ENCODE peak calls at places on chromosome 5, in nine cellular contexts. S, K, J, M, N, F, O, P and T are unnamed samples. For H3K27me3, the result is how much of the 10 kb centered on the place peaks cover.

GRCh38 chr5:174157048-174157447 is 111.5 kb downstream of the NSG2 start:
- DNase-seq in S (no peak), K (no peak), J (no peak), M (no peak), N (no peak), F (no peak), O (no peak), P (no peak), T (no peak)

GRCh38 chr5:97980291-97980690 is 793.2 kb upstream of the RGMB start:
- DNase-seq in S (no peak), K (no peak), J (no peak), M (no peak), N (no peak), F (no peak), O (no peak), P (no peak), T (no peak)

GRCh38 chr5:131206772-131207171 is 36.0 kb downstream of the LYRM7 start:
- DNase-seq in S (no peak), K (no peak), J (no peak), M (no peak), N (no peak), F (no peak), O (no peak), P (no peak), T (no peak)

GRCh38 chr5:83430130-83431010 is 41.2 kb upstream of the VCAN start:
- DNase-seq in S (peak), K (peak), J (peak), M (peak), N (peak), F (peak), O (peak), P (peak), T (peak)

GRCh38 chr5:143812085-143812705 is at the start of gene HMHB1:
- DNase-seq in S (no peak), K (no peak), J (no peak), M (no peak), N (no peak), F (no peak), O (no peak), P (no peak), T (no peak)

GRCh38 chr5:144227363-144227762 is 56.7 kb downstream of the KCTD16 start:
- DNase-seq in S (no peak), K (no peak), J (no peak), M (no peak), N (no peak), F (no peak), O (no peak), P (no peak), T (no peak)

GRCh38 chr5:31273631-31274378 is 80.3 kb downstream of the CDH6 start:
- DNase-seq in S (no peak), K (no peak), J (no peak), M (no peak), N (no peak), F (no peak), O (no peak), P (no peak), T (no peak)

GRCh38 chr5:57741326-57741725 is 258.7 kb upstream of the ACTBL2 start:
- DNase-seq in S (no peak), K (no peak), J (no peak), M (no peak), N (no peak), F (no peak), O (no peak), P (no peak), T (no peak)

GRCh38 chr5:84088996-84089395 is 295.7 kb downstream of the EDIL3 start:
- DNase-seq in S (peak), K (no peak), J (no peak), M (no peak), N (peak), F (no peak), O (peak), P (no peak), T (no peak)

GRCh38 chr5:173972844-173973613 is 15.9 kb upstream of the C5orf47 start:
- DNase-seq in S (peak), K (peak), J (peak), M (peak), N (peak), F (peak), O (peak), P (peak), T (peak)

GRCh38 chr5:59241564-59241963 is 652.0 kb downstream of the PDE4D start:
- DNase-seq in S (no peak), K (no peak), J (no peak), M (no peak), N (no peak), F (no peak), O (no peak), P (no peak), T (no peak)

GRCh38 chr5:18113724-18114123 is 479.5 kb downstream of the TAF11L14 start:
- DNase-seq in S (peak), K (no peak), J (no peak), M (no peak), N (no peak), F (no peak), O (no peak), P (no peak), T (no peak)

GRCh38 chr5:102554092-102554491 is 55.3 kb upstream of the SLCO6A1 start:
- DNase-seq in S (no peak), K (no peak), J (no peak), M (no peak), N (no peak), F (no peak), O (no peak), P (no peak), T (no peak)

GRCh38 chr5:116970318-116970717 is 395.7 kb upstream of the SEMA6A start:
- DNase-seq in S (no peak), K (no peak), J (no peak), M (no peak), N (no peak), F (no peak), O (no peak), P (no peak), T (no peak)

GRCh38 chr5:36359267-36359666 is 57.6 kb upstream of the RANBP3L start:
- DNase-seq in S (no peak), K (no peak), J (no peak), M (no peak), N (no peak), F (no peak), O (peak), P (no peak), T (no peak)

GRCh38 chr5:135266301-135266630 is 132.8 kb downstream of the MACROH2A1 start:
- DNase-seq in S (no peak), K (no peak), J (no peak), M (no peak), N (no peak), F (no peak), O (no peak), P (no peak), T (no peak)

GRCh38 chr5:139391570-139392323 is 2.0 kb upstream of the MZB1 start:
- DNase-seq in S (peak), K (peak), J (peak), M (no peak), N (no peak), F (no peak), O (no peak), P (no peak), T (no peak)

GRCh38 chr5:140142802-140143201 is 17.1 kb downstream of the IGIP start:
- DNase-seq in S (no peak), K (no peak), J (no peak), M (no peak), N (no peak), F (no peak), O (no peak), P (no peak), T (no peak)

GRCh38 chr5:33321026-33321425 is 119.7 kb upstream of the TARS1 start:
- DNase-seq in S (peak), K (no peak), J (no peak), M (no peak), N (no peak), F (no peak), O (no peak), P (no peak), T (no peak)

GRCh38 chr5:151313357-151313756 is 9.8 kb upstream of the SLC36A3 start:
- DNase-seq in S (no peak), K (no peak), J (no peak), M (no peak), N (no peak), F (no peak), O (no peak), P (no peak), T (no peak)

GRCh38 chr5:180204420-180204819 is 4.6 kb downstream of the RASGEF1C start:
- DNase-seq in S (no peak), K (no peak), J (no peak), M (no peak), N (no peak), F (no peak), O (no peak), P (no peak), T (no peak)

GRCh38 chr5:180207593-180207992 is 1.4 kb downstream of the RASGEF1C start:
- DNase-seq in S (no peak), K (no peak), J (no peak), M (no peak), N (no peak), F (peak), O (no peak), P (no peak), T (no peak)

GRCh38 chr5:180208038-180208434 is 975 bp downstream of the RASGEF1C start:
- DNase-seq in S (no peak), K (no peak), J (no peak), M (no peak), N (no peak), F (no peak), O (no peak), P (no peak), T (peak)

GRCh38 chr5:180206993-180207392 is 2.0 kb downstream of the RASGEF1C start:
- DNase-seq in S (no peak), K (no peak), J (no peak), M (no peak), N (no peak), F (no peak), O (no peak), P (no peak), T (no peak)

GRCh38 chr5:180205936-180206335 is 3.1 kb downstream of the RASGEF1C start:
- DNase-seq in S (no peak), K (no peak), J (no peak), M (no peak), N (no peak), F (no peak), O (no peak), P (no peak), T (no peak)
- H3K27me3 ChIP-seq in S (under half), K (under half), J (under half), M (under half), N (under half), F (under half), O (under half), P (under half), T (under half)

GRCh38 chr5:42965934-42966333 is 74.2 kb downstream of the ANXA2R start:
- DNase-seq in S (no peak), K (no peak), J (no peak), M (no peak), N (no peak), F (no peak), O (no peak), P (no peak), T (no peak)
- TF ChIP-seq POLR2A in S (no peak), K (no peak), J (no peak), M (no peak), N (no peak), F (no peak), O (no peak), P (no peak), T (no peak)

GRCh38 chr5:73333944-73334703 is 114.5 kb downstream of the FOXD1 start:
- DNase-seq in S (no peak), K (no peak), J (no peak), M (no peak), N (no peak), F (no peak), O (no peak), P (no peak), T (no peak)
- H3K4me3 ChIP-seq in S (no peak), K (no peak), J (no peak), M (no peak), N (no peak), F (no peak), O (no peak), P (no peak), T (no peak)

DNA sequence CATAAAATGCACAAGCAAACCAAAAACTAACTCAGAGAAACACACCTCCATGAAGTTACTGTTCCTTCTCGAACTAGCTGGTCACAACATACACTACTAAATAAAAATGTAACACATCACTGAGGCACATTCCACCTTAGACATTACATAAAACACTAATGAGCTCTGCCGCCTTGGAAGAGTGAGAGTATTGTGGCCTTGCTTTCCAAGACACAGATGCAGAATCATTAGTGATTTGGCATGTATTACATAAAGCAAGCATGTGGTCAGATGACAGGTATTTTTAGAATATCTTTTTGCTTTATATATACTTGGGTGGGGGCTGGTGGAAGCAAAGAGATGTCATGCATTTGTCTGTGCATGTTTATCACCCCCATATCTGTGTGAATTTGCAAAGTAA is 213.7 kb downstream of the MEF2C start:
- DNase-seq in S (no peak), K (no peak), J (no peak), M (no peak), N (no peak), F (no peak), O (no peak), P (no peak), T (no peak)
- H3K27me3 ChIP-seq in S (half or more), K (half or more), J (half or more), M (under half), N (under half), F (half or more), O (under half), P (under half), T (half or more)

GRCh38 chr5:114360816-114361723 is 800 bp upstream of the KCNN2 start:
- DNase-seq in S (peak), K (no peak), J (peak), M (peak), N (no peak), F (peak), O (peak), P (no peak), T (peak)

GRCh38 chr5:114362977-114363721 is 1.3 kb downstream of the KCNN2 start:
- DNase-seq in S (peak), K (no peak), J (peak), M (peak), N (no peak), F (no peak), O (no peak), P (no peak), T (no peak)

GRCh38 chr5:114361724-114362196 is at the start of gene KCNN2:
- DNase-seq in S (peak), K (peak), J (peak), M (peak), N (no peak), F (peak), O (peak), P (peak), T (peak)

GRCh38 chr5:114363837-114364236 is 2.0 kb downstream of the KCNN2 start:
- DNase-seq in S (no peak), K (no peak), J (no peak), M (peak), N (no peak), F (no peak), O (no peak), P (no peak), T (no peak)

GRCh38 chr5:114362197-114362976 is 517 bp downstream of the KCNN2 start:
- DNase-seq in S (peak), K (no peak), J (no peak), M (no peak), N (no peak), F (peak), O (peak), P (no peak), T (peak)
- TF ChIP-seq POLR2A in S (no peak), K (no peak), J (no peak), M (no peak), N (no peak), F (no peak), O (no peak), P (no peak), T (no peak)

GRCh38 chr5:19886123-19886921 is 101.7 kb downstream of the CDH18 start:
- DNase-seq in S (peak), K (no peak), J (no peak), M (no peak), N (no peak), F (no peak), O (no peak), P (no peak), T (no peak)
- H3K4me3 ChIP-seq in S (no peak), K (no peak), J (no peak), M (no peak), N (no peak), F (no peak), O (no peak), P (no peak), T (no peak)

DNA sequence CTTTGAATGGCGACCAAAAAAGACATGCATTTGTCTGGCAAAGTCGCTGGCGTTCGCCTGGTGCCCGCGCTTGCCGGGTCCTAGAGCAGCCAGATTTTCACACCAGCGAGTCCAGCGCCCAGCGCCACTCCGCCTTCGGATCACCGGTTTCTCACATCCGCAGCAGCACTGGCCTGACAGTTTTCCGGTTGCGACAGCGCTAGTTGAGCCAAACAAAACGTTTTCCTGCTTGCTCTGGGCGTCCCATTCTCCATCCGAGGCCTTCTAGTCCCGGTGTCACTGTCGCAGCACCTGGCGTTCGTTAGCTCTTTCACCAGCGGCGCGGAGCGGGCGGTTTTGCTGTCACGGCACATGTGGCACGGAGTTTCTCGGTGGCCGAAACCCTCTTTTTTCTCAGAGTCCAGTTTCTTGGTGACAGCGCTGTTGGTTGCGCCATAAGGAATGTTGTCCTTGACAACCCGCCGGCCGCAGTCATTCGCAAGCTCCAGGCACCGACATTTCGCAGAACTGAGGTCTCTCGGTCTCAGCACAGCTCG is 48.0 kb downstream of the ANXA2R start:
- DNase-seq in S (peak), K (peak), J (peak), M (peak), N (peak), F (peak), O (peak), P (peak), T (peak)
- H3K27me3 ChIP-seq in S (under half), K (half or more), J (half or more), M (under half), N (under half), F (under half), O (under half), P (under half), T (half or more)

DNA sequence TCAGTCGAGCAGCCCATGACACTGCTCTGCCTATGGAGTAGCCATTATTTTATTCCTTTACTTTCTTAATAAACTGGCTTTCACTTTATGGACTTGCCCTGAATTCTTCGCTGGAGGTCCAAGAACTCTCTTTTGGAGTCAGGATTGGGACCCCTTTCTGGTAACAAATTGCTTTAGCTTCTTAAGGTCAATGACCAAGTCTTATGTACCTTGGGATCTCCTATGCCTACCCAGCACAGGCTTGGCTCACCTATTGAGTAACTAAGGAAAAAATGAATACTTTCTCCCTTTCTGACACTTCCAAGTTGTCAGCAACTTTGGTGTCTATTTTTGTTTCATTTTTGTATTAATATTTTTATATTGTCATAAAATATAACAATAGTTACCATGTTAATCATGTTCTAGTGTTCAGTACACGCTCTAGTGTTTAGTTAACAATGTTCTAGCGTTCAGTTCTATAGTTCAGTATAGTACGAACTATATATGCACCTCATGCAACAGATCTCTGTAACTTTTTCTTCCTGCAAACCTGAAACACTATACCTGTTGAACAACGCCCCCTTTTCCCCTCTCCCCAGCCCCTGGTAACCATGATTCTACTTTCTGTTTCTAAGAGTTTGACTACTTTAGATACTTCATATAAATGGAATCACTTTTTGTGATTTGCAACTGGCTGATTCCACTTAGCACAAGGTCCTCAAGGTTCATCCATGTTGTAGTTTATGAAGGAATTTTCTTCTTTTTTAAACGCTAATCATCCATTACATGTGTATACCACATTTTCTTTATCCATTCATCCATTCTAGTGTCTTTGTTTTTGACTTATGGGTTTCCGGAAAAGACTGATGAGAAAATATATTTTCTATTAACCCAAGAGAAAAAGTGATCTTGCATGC is 1.8 kb upstream of the RHOBTB3 start:
- DNase-seq in S (no peak), K (no peak), J (no peak), M (no peak), N (no peak), F (no peak), O (no peak), P (no peak), T (no peak)
- TF ChIP-seq POLR2A in S (no peak), K (no peak), J (no peak), M (no peak), N (no peak), F (no peak), O (no peak), P (no peak), T (no peak)

GRCh38 chr5:96070625-96071246 is 109.1 kb upstream of the ELL2 start:
- DNase-seq in S (no peak), K (no peak), J (no peak), M (no peak), N (no peak), F (no peak), O (no peak), P (no peak), T (no peak)

GRCh38 chr5:96066386-96066719 is 104.7 kb upstream of the ELL2 start:
- DNase-seq in S (peak), K (no peak), J (no peak), M (no peak), N (no peak), F (no peak), O (no peak), P (no peak), T (no peak)

GRCh38 chr5:96067251-96067650 is 105.6 kb upstream of the ELL2 start:
- DNase-seq in S (no peak), K (no peak), J (no peak), M (no peak), N (no peak), F (no peak), O (no peak), P (no peak), T (no peak)

GRCh38 chr5:96065577-96066385 is 104.1 kb upstream of the ELL2 start:
- DNase-seq in S (no peak), K (no peak), J (no peak), M (no peak), N (no peak), F (no peak), O (no peak), P (no peak), T (no peak)

DNA sequence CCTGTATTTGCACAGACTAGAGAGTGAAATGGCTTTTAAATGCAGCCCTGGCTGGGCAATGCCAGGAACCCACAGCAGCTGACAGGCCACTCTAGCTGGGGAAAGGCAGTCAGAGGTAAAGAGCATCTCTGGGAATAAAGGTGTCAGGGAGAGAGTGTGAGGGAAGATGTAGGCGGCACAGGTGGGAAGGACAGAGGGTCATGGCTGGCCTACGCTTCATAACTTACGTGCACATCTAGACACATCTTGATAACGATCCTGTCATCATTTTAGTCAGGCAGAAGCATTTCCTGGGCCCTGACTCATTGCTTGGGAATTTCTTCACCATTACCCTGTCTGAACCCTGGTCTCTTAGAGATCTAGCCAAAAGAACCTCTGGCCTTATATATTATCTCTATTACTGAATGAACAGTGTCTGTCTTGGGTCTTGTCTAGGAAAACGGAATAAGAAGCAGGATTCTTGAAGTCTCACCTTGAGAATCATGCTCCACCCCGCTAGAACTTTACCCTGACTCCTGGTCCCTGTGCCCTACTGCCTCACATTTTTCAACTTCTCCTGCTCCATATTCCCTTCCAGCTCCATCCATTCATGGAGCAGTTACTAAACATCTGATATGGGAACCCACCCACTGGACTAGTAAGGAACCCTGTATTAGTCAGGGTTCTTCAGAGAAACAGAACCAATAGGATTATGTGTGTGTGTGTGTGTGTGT is 106.4 kb upstream of the ELL2 start:
- DNase-seq in S (peak), K (no peak), J (no peak), M (peak), N (peak), F (no peak), O (no peak), P (no peak), T (no peak)
- H3K4me3 ChIP-seq in S (no peak), K (no peak), J (no peak), M (no peak), N (no peak), F (no peak), O (no peak), P (no peak), T (no peak)